ENCODE peak calls at places on chromosome 9, in nine cellular contexts. B is mesendoderm, R is HCT116, Q is endothelial cell of umbilical vein, Y is fibroblast of lung, F is A549, X is mammary epithelial cell, L is neuronal stem cell, G is GM23248. J is an unnamed sample.

GRCh38 chr9:93916358-93916757 is 38.8 kb downstream of the BARX1 start:
- DNase-seq in G (no peak), F (no peak), B (no peak), L (no peak), X (no peak), R (no peak), Q (no peak), Y (no peak), J (no peak)

GRCh38 chr9:121820286-121821005 is 169.0 kb downstream of the DAB2IP start:
- DNase-seq in Q (no peak), L (no peak), F (no peak), R (no peak), X (no peak), G (no peak), B (no peak), Y (no peak), J (peak; percentile 76)

GRCh38 chr9:134647359-134648115 is 5.9 kb downstream of the COL5A1 start:
- DNase-seq in Y (no peak), R (no peak), G (no peak), L (no peak), X (no peak), Q (no peak), F (no peak), B (no peak), J (peak; percentile 84)

GRCh38 chr9:73200694-73201432 is 49.2 kb downstream of the ANXA1 start:
- DNase-seq in R (peak; percentile 28), F (no peak), G (peak; percentile 54), X (no peak), B (peak; percentile 42), Q (peak; percentile 39), Y (peak; percentile 51), L (peak; percentile 9), J (no peak)

GRCh38 chr9:99465231-99465891 is 243.3 kb downstream of the SEC61B start:
- DNase-seq in B (no peak), Q (no peak), Y (no peak), X (no peak), L (no peak), R (no peak), G (no peak), F (no peak), J (no peak)

GRCh38 chr9:102113191-102113590 is 374.7 kb upstream of the GRIN3A start:
- DNase-seq in R (no peak), B (no peak), Q (no peak), L (no peak), X (no peak), F (no peak), Y (no peak), G (no peak), J (no peak)

GRCh38 chr9:22214021-22214420 is 204.9 kb upstream of the CDKN2B start:
- DNase-seq in X (no peak), L (no peak), Q (no peak), G (peak; percentile 47), R (no peak), F (no peak), Y (no peak), B (no peak), J (no peak)

GRCh38 chr9:128396970-128397613 is 23.6 kb upstream of the CERCAM start:
- DNase-seq in X (no peak), G (peak; percentile 34), Y (no peak), Q (peak; percentile 24), B (no peak), F (no peak), L (no peak), R (no peak), J (peak; percentile 66)

GRCh38 chr9:94181782-94182181 is 77.3 kb upstream of the ZNF169 start:
- DNase-seq in F (no peak), Y (no peak), Q (peak; percentile 33), X (no peak), L (no peak), B (peak; percentile 68), G (no peak), R (no peak), J (no peak)

DNA sequence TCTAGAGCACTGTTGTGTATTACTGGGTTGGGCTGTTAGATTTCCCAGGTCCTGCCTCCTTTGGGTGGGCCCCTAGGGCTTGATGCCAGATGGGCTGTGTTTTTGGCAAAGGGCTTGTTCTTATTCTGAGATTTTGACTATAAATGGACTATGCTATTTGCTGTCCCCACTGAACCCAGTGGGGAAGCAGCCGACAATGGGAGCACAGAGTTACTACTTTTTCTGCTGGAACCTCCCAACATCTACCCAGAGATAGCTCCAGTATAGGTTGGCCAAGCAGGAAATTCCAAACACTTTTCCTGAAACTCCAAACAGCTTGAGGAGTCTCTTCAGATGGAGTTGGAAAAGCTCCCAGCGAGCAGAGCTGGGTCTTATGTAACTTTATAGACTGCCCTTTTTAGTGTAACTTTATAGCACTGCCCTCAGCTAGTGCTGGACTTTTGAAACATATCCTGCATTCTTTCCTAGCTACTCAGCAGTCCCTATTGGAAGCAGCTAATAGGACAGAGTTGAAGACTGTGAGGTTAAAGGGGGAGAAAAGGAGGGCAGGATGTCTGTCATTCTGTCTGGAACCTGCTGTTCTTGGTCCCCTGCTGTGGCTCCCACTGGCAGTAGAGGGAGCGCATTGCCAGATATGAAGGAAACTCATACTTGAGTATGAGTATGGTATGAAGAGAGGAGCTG is 21.0 kb downstream of the RUSC2 start:
- DNase-seq in G (peak; percentile 93), Y (peak; percentile 97), R (peak; percentile 73), F (peak; percentile 79), B (peak; percentile 69), X (peak; percentile 50), Q (peak; percentile 88), L (no peak), J (peak; percentile 64)
- H3K4me2 ChIP-seq in G (peak overlapping the region; percentile 62), Y (peak overlapping the region; percentile 21), R (peak overlapping the region; percentile 66), F (peak overlapping the region; percentile 77), B (no peak overlapping the region), X (peak overlapping the region; percentile 60), Q (peak overlapping the region; percentile 55), L (no peak overlapping the region), J (peak overlapping the region; percentile 56)

GRCh38 chr9:96487030-96487396 is 37.0 kb downstream of the HABP4 start:
- DNase-seq in G (no peak), Q (no peak), B (no peak), R (no peak), F (no peak), Y (no peak), X (no peak), L (no peak), J (peak; percentile 29)
- H3K4me1 ChIP-seq in G (peaks cover 32% of the 10 kb centered on the region), Q (no peaks in the 10 kb centered on the region), B (no peaks in the 10 kb centered on the region), R (peaks cover 23% of the 10 kb centered on the region), F (peaks cover 7% of the 10 kb centered on the region), Y (peaks cover 25% of the 10 kb centered on the region), X (peaks cover 3% of the 10 kb centered on the region), L (no peaks in the 10 kb centered on the region), J (peaks cover 21% of the 10 kb centered on the region)

GRCh38 chr9:899440-900184 is 58.1 kb downstream of the DMRT1 start:
- DNase-seq in F (no peak), G (no peak), Q (no peak), R (no peak), L (peak; percentile 63), X (no peak), Y (no peak), B (peak; percentile 26), J (no peak)
- H3K4me2 ChIP-seq in F (no peak overlapping the region), G (no peak overlapping the region), Q (no peak overlapping the region), R (no peak overlapping the region), L (no peak overlapping the region), X (no peak overlapping the region), Y (no peak overlapping the region), B (no peak overlapping the region), J (no peak overlapping the region)

GRCh38 chr9:131837836-131838235 is 98.0 kb upstream of the RAPGEF1 start:
- DNase-seq in R (no peak), G (no peak), F (no peak), Q (no peak), B (no peak), Y (no peak), L (no peak), X (no peak), J (peak; percentile 43)

GRCh38 chr9:131840751-131841702 is 101.2 kb upstream of the RAPGEF1 start:
- DNase-seq in X (no peak), Q (no peak), R (no peak), F (no peak), L (no peak), Y (no peak), B (no peak), G (no peak), J (peak; percentile 73)

GRCh38 chr9:131838581-131839280 is 98.9 kb upstream of the RAPGEF1 start:
- DNase-seq in X (no peak), G (no peak), B (no peak), Q (no peak), Y (no peak), L (no peak), F (no peak), R (no peak), J (peak; percentile 35)

GRCh38 chr9:131840220-131840619 is 100.3 kb upstream of the RAPGEF1 start:
- DNase-seq in X (no peak), F (no peak), Y (no peak), R (no peak), L (no peak), G (no peak), Q (no peak), B (no peak), J (peak; percentile 82)

DNA sequence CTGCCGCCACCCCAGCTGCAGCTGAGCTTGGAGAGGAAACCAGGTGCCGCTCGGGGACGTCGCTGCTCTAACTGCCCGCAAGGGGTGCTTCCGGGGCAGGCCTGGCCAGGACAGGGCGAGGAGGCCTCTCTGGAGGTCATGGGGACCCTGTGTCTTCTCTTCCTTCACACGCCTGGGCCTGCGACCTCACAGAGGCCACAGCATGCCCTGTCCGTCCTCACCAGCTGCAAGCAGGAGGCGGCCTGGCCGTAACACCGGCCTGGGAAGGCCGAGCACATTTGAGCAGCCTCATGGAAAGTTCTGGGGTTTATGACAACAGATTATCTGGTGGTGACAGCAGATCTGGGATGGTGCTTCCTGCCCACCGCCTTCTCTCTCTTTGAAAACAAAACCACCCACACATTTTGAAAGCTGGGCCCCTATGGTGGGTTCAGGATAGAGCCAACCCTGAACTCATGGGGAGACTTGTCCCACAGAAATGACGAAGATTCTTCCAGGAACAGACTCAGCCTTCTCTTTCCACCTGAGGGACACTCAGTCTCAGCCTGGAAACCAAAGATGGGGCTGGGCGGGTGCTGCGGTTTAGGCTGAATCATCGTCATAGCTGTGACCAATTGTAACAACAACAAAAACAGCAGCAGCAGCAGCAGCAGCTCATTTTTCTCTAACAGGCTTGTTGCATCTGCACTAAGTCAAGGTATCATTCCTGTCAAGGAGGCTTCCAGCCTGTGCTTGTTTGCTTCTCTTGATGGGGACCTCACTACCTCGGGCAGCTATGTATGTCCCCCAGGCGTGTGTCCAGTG is 99.6 kb upstream of the RAPGEF1 start:
- DNase-seq in R (peak; percentile 33), L (no peak), G (peak; percentile 82), Q (no peak), F (no peak), B (no peak), Y (peak; percentile 51), X (peak; percentile 79), J (peak; percentile 98)
- H3K4me1 ChIP-seq in R (peaks cover 4% of the 10 kb centered on the region), L (peaks cover 20% of the 10 kb centered on the region), G (peaks cover 4% of the 10 kb centered on the region), Q (no peaks in the 10 kb centered on the region), F (no peaks in the 10 kb centered on the region), B (no peaks in the 10 kb centered on the region), Y (no peaks in the 10 kb centered on the region), X (no peaks in the 10 kb centered on the region), J (peaks cover 19% of the 10 kb centered on the region)

GRCh38 chr9:18314321-18314720 is 159.6 kb upstream of the ADAMTSL1 start:
- DNase-seq in F (no peak), Q (peak; percentile 50), B (no peak), R (no peak), Y (no peak), G (peak; percentile 44), X (no peak), L (no peak), J (no peak)
- H3K4me2 ChIP-seq in F (no peak overlapping the region), Q (no peak overlapping the region), B (no peak overlapping the region), R (no peak overlapping the region), Y (no peak overlapping the region), G (no peak overlapping the region), X (no peak overlapping the region), L (no peak overlapping the region), J (no peak overlapping the region)

J was measured in osteoblast.